ENCODE peak calls at places on chromosomes 5 and 9, in seven cellular contexts. R is effector memory CD4-positive, alpha-beta T cell; L is heart right ventricle; O is CD4-positive, CD25-positive, alpha-beta regulatory T cell; W is lung; T is CD4-positive, alpha-beta memory T cell; D is small intestine. C is an unnamed sample.

GRCh38 chr5:135880801-135881200 is 14.8 kb downstream of the IL9 start:
- DNase-seq in W (no peak), R (no peak), D (no peak), O (no peak), T (no peak), L (no peak), C (no peak)

GRCh38 chr9:5205071-5205470 is 19.6 kb upstream of the INSL6 start:
- DNase-seq in T (no peak), L (no peak), D (no peak), W (no peak), R (no peak), O (no peak), C (no peak)

GRCh38 chr9:117869287-117869686 is 165.1 kb downstream of the TLR4 start:
- DNase-seq in W (no peak), O (no peak), R (no peak), D (no peak), T (no peak), L (no peak), C (no peak)

GRCh38 chr9:2427016-2427891 is 194.3 kb upstream of the VLDLR start:
- DNase-seq in L (peak; percentile 38), R (no peak), W (peak; percentile 47), O (no peak), D (no peak), T (no peak), C (no peak)

GRCh38 chr5:142866563-142867275 is 96.5 kb downstream of the ARHGAP26 start:
- DNase-seq in W (peak; percentile 43), D (peak; percentile 88), T (peak; percentile 55), O (no peak), R (no peak), L (no peak), C (no peak)

GRCh38 chr5:35198096-35198495 is 32.2 kb downstream of the PRLR start:
- DNase-seq in D (peak; percentile 72), T (no peak), R (no peak), W (peak; percentile 80), L (peak; percentile 45), O (no peak), C (no peak)

GRCh38 chr5:163565931-163566608 is 60.7 kb downstream of the MAT2B start:
- DNase-seq in R (no peak), W (no peak), T (peak; percentile 13), O (peak; percentile 1), L (no peak), D (peak; percentile 57), C (no peak)

GRCh38 chr5:16726538-16726946 is 109.7 kb upstream of the RETREG1 start:
- DNase-seq in W (no peak), D (no peak), O (no peak), R (no peak), L (no peak), T (peak; percentile 37), C (no peak)

GRCh38 chr5:180494510-180495181 is 467 bp downstream of the CNOT6 start:
- DNase-seq in T (peak; percentile 50), W (peak; percentile 38), D (peak; percentile 42), R (no peak), L (peak; percentile 48), O (peak; percentile 61), C (no peak)

GRCh38 chr5:137226081-137226480 is 273.0 kb downstream of the SPOCK1 start:
- DNase-seq in O (no peak), W (no peak), D (no peak), T (no peak), R (no peak), L (no peak), C (no peak)

GRCh38 chr5:9363026-9363793 is 182.7 kb downstream of the SEMA5A start:
- DNase-seq in O (no peak), W (no peak), T (no peak), L (no peak), D (no peak), R (no peak), C (no peak)

GRCh38 chr5:142293486-142293885 is 31.3 kb downstream of the SPRY4 start:
- DNase-seq in O (no peak), R (no peak), W (no peak), T (no peak), D (no peak), L (no peak), C (no peak)

GRCh38 chr5:63249960-63250359 is 671.3 kb downstream of the LRRC70 start:
- DNase-seq in O (no peak), T (no peak), R (no peak), W (no peak), L (no peak), D (no peak), C (no peak)

GRCh38 chr9:24416136-24416535 is 129.6 kb downstream of the IZUMO3 start:
- DNase-seq in W (no peak), O (no peak), T (no peak), L (no peak), D (no peak), R (no peak), C (no peak)

GRCh38 chr5:64612349-64612961 is 77.8 kb upstream of the SHISAL2B start:
- DNase-seq in W (no peak), T (no peak), O (no peak), L (no peak), D (peak; percentile 48), R (no peak), C (no peak)

GRCh38 chr5:137439645-137440044 is 59.5 kb downstream of the SPOCK1 start:
- DNase-seq in O (no peak), L (no peak), W (no peak), D (no peak), T (no peak), R (no peak), C (no peak)

GRCh38 chr9:15873573-15874177 is 320.8 kb downstream of the CCDC171 start:
- DNase-seq in T (no peak), D (peak; percentile 38), W (no peak), L (no peak), R (no peak), O (no peak), C (no peak)

GRCh38 chr5:65364907-65365306 is 116.8 kb downstream of the ADAMTS6 start:
- DNase-seq in L (no peak), W (no peak), R (no peak), T (no peak), D (no peak), O (no peak), C (no peak)

GRCh38 chr5:59542841-59543825 is 350.4 kb downstream of the PDE4D start:
- DNase-seq in R (no peak), D (peak; percentile 76), T (no peak), O (no peak), L (peak; percentile 36), W (no peak), C (peak; percentile 5)

GRCh38 chr5:111774525-111774924 is 17.5 kb upstream of the NREP start:
- DNase-seq in D (peak; percentile 10), O (no peak), R (no peak), T (no peak), W (peak; percentile 76), L (no peak), C (no peak)

GRCh38 chr5:121870489-121870888 is 18.8 kb downstream of the FTMT start:
- DNase-seq in T (no peak), D (peak; percentile 5), L (no peak), W (no peak), R (no peak), O (no peak), C (no peak)

GRCh38 chr9:128838338-128838737 is 8.7 kb upstream of the SPOUT1 start:
- DNase-seq in R (no peak), D (no peak), O (no peak), T (no peak), L (no peak), W (no peak), C (no peak)

GRCh38 chr5:95304706-95305105 is 19.8 kb upstream of the MCTP1 start:
- DNase-seq in L (no peak), D (no peak), T (no peak), R (no peak), O (no peak), W (no peak), C (no peak)

GRCh38 chr9:94086468-94086867 is 2.2 kb downstream of the PTPDC1 start:
- DNase-seq in O (no peak), T (no peak), W (no peak), R (no peak), L (no peak), D (no peak), C (no peak)

GRCh38 chr9:86359480-86359879 is 5.3 kb upstream of the TUT7 start:
- DNase-seq in L (no peak), D (no peak), O (no peak), R (no peak), T (no peak), W (no peak), C (no peak)

GRCh38 chr5:168946363-168946762 is 354.6 kb downstream of the SLIT3 start:
- DNase-seq in W (no peak), L (no peak), O (no peak), T (no peak), R (no peak), D (no peak), C (no peak)

GRCh38 chr5:85500869-85501268 is 1116.2 kb upstream of the EDIL3 start:
- DNase-seq in L (no peak), O (no peak), R (no peak), T (no peak), D (no peak), W (no peak), C (no peak)
- H3K36me3 ChIP-seq in L (no peaks in the 10 kb centered on the region), O (no peaks in the 10 kb centered on the region), R (no peaks in the 10 kb centered on the region), T (no peaks in the 10 kb centered on the region), D (no peaks in the 10 kb centered on the region), W (no peaks in the 10 kb centered on the region), C (no peaks in the 10 kb centered on the region)

GRCh38 chr9:122121391-122121790 is 28.3 kb upstream of the TTLL11 start:
- DNase-seq in L (no peak), D (no peak), W (no peak), R (no peak), O (no peak), T (no peak), C (no peak)
- H3K36me3 ChIP-seq in L (no peaks in the 10 kb centered on the region), D (no peaks in the 10 kb centered on the region), W (no peaks in the 10 kb centered on the region), R (no peaks in the 10 kb centered on the region), O (no peaks in the 10 kb centered on the region), T (no peaks in the 10 kb centered on the region), C (no peaks in the 10 kb centered on the region)

GRCh38 chr5:140249536-140249935 is 53.4 kb downstream of the PFDN1 start:
- DNase-seq in R (no peak), L (no peak), T (no peak), D (no peak), W (no peak), O (no peak), C (no peak)
- H3K36me3 ChIP-seq in R (no peaks in the 10 kb centered on the region), L (peaks cover 28% of the 10 kb centered on the region), T (peaks cover 7% of the 10 kb centered on the region), D (peaks cover 3% of the 10 kb centered on the region), W (peaks cover 3% of the 10 kb centered on the region), O (peaks cover 10% of the 10 kb centered on the region), C (peaks cover 8% of the 10 kb centered on the region)

GRCh38 chr9:123109540-123110279 is 76.2 kb downstream of the GPR21 start:
- DNase-seq in D (peak; percentile 92), R (no peak), O (no peak), T (no peak), L (no peak), W (no peak), C (no peak)

GRCh38 chr9:123111977-123112869 is 78.8 kb downstream of the GPR21 start:
- DNase-seq in W (no peak), L (peak; percentile 25), O (no peak), D (peak; percentile 24), R (no peak), T (no peak), C (no peak)

GRCh38 chr9:123111427-123111826 is 78.0 kb downstream of the GPR21 start:
- DNase-seq in D (peak; percentile 48), W (no peak), O (no peak), R (no peak), T (no peak), L (no peak), C (no peak)

GRCh38 chr9:123107639-123108285 is 74.3 kb downstream of the GPR21 start:
- DNase-seq in R (no peak), L (no peak), T (no peak), D (no peak), W (no peak), O (no peak), C (no peak)

GRCh38 chr9:123108976-123109375 is 75.5 kb downstream of the GPR21 start:
- DNase-seq in R (no peak), W (no peak), O (no peak), L (no peak), D (no peak), T (no peak), C (no peak)
- H3K36me3 ChIP-seq in R (peaks cover 24% of the 10 kb centered on the region), W (peaks cover 3% of the 10 kb centered on the region), O (peaks cover 34% of the 10 kb centered on the region), L (peaks cover 59% of the 10 kb centered on the region), D (peaks cover 6% of the 10 kb centered on the region), T (peaks cover 30% of the 10 kb centered on the region), C (peaks cover 23% of the 10 kb centered on the region)